ENCODE peak calls at places on chromosomes 4 and X, in nine cellular contexts. B is T-helper 1 cell; T is activated CD8-positive, alpha-beta T cell treated with anti-CD3 and anti-CD28 coated beads, Interleukin-2, amount 10 ng/mL, durations not matched to agents 7 days and 5 days; Q is activated T-cell treated with anti-CD3 and anti-CD28 coated beads for 48 hours; A is foreskin fibroblast; K is astrocyte; D is SW480; R is pancreas; H is left colon. O is an unnamed sample.

GRCh38 chr4:25014965-25015506 is 15.7 kb downstream of the LGI2 start:
- DNase-seq in B (no peak), T (no peak), Q (no peak), A (no peak), K (no peak), D (no peak), R (no peak), H (no peak), O (no peak)

GRCh38 chr4:132123870-132124623 is 1025.0 kb upstream of the PCDH10 start:
- DNase-seq in B (no peak), T (no peak), Q (no peak), A (peak), K (peak), D (no peak), R (no peak), H (no peak), O (no peak)

GRCh38 chrX:21047034-21047455 is 327.2 kb upstream of the CNKSR2 start:
- DNase-seq in B (no peak), T (no peak), Q (no peak), A (no peak), K (no peak), D (no peak), R (no peak), H (no peak), O (no peak)

GRCh38 chrX:9438950-9439494 is 25.8 kb upstream of the TBL1X start:
- DNase-seq in B (no peak), T (no peak), Q (no peak), A (no peak), K (no peak), D (no peak), R (no peak), H (no peak), O (no peak)

GRCh38 chr4:79492148-79492547 is 84.1 kb upstream of the GK2 start:
- DNase-seq in B (no peak), T (no peak), Q (no peak), A (no peak), K (no peak), D (no peak), R (peak), H (no peak), O (no peak)

GRCh38 chr4:76147454-76148141 is 599 bp downstream of the NUP54 start:
- DNase-seq in B (peak), T (peak), Q (peak), A (peak), K (peak), D (peak), R (peak), H (peak), O (peak)

GRCh38 chrX:8849945-8850344 is 48.8 kb upstream of the FAM9A start:
- DNase-seq in B (no peak), T (no peak), Q (no peak), A (no peak), K (no peak), D (peak), R (no peak), H (no peak), O (no peak)

GRCh38 chr4:74284074-74284473 is 24.2 kb upstream of the EPGN start:
- DNase-seq in B (no peak), T (no peak), Q (no peak), A (peak), K (peak), D (no peak), R (no peak), H (no peak), O (peak)

GRCh38 chrX:15786930-15787329 is 3.4 kb upstream of the ZRSR2 start:
- DNase-seq in B (no peak), T (no peak), Q (no peak), A (no peak), K (no peak), D (no peak), R (no peak), H (no peak), O (no peak)

GRCh38 chr4:168844261-168845039 is 165.6 kb downstream of the CBR4 start:
- DNase-seq in B (no peak), T (no peak), Q (no peak), A (no peak), K (peak), D (no peak), R (no peak), H (no peak), O (no peak)

GRCh38 chr4:26081795-26082498 is 167.9 kb downstream of the SMIM20 start:
- DNase-seq in B (no peak), T (no peak), Q (no peak), A (no peak), K (peak), D (peak), R (no peak), H (no peak), O (peak)

GRCh38 chrX:145826466-145826865 is 8.8 kb downstream of the SLITRK2 start:
- DNase-seq in B (no peak), T (no peak), Q (no peak), A (no peak), K (no peak), D (no peak), R (no peak), H (no peak), O (no peak)

GRCh38 chr4:118798658-118799057 is 37.3 kb downstream of the SEC24D start:
- DNase-seq in B (no peak), T (no peak), Q (no peak), A (no peak), K (no peak), D (no peak), R (no peak), H (no peak), O (no peak)

GRCh38 chrX:12777670-12778069 is 13.5 kb upstream of the PRPS2 start:
- DNase-seq in B (no peak), T (no peak), Q (no peak), A (no peak), K (no peak), D (peak), R (no peak), H (no peak), O (no peak)

GRCh38 chrX:11504234-11504633 is 161.5 kb downstream of the ARHGAP6 start:
- DNase-seq in B (no peak), T (no peak), Q (no peak), A (no peak), K (no peak), D (no peak), R (no peak), H (no peak), O (no peak)

GRCh38 chr4:16661813-16662212 is 236.6 kb downstream of the LDB2 start:
- DNase-seq in B (no peak), T (no peak), Q (no peak), A (no peak), K (peak), D (no peak), R (no peak), H (no peak), O (no peak)

GRCh38 chr4:86487738-86488137 is 106.4 kb upstream of the PTPN13 start:
- DNase-seq in B (no peak), T (no peak), Q (no peak), A (no peak), K (no peak), D (no peak), R (no peak), H (no peak), O (no peak)

GRCh38 chrX:39133971-39134370 is 332.7 kb downstream of the MID1IP1 start:
- DNase-seq in B (no peak), T (peak), Q (peak), A (no peak), K (no peak), D (peak), R (no peak), H (no peak), O (no peak)

GRCh38 chr4:12170308-12170707 is 741.6 kb upstream of the HS3ST1 start:
- DNase-seq in B (no peak), T (no peak), Q (no peak), A (no peak), K (no peak), D (no peak), R (no peak), H (no peak), O (no peak)

GRCh38 chrX:39911278-39911897 is 186.4 kb downstream of the BCOR start:
- DNase-seq in B (no peak), T (no peak), Q (no peak), A (no peak), K (no peak), D (no peak), R (no peak), H (no peak), O (no peak)

GRCh38 chrX:135086197-135086854 is 34.0 kb downstream of the ETDB start:
- DNase-seq in B (peak), T (peak), Q (no peak), A (peak), K (peak), D (peak), R (no peak), H (no peak), O (peak)

GRCh38 chrX:110316351-110317078 is 1.4 kb downstream of the AMMECR1 start:
- DNase-seq in B (no peak), T (no peak), Q (no peak), A (no peak), K (no peak), D (peak), R (no peak), H (no peak), O (peak)

GRCh38 chrX:23820235-23820782 is 37.3 kb downstream of the SAT1 start:
- DNase-seq in B (no peak), T (no peak), Q (no peak), A (no peak), K (peak), D (peak), R (no peak), H (no peak), O (no peak)

GRCh38 chr4:6047130-6047673 is 29.0 kb upstream of the C4orf50 start:
- DNase-seq in B (no peak), T (no peak), Q (no peak), A (no peak), K (no peak), D (peak), R (no peak), H (no peak), O (no peak)

GRCh38 chrX:64205735-64206491 is 405 bp upstream of the AMER1 start:
- DNase-seq in B (peak), T (peak), Q (peak), A (peak), K (peak), D (peak), R (peak), H (peak), O (peak)

GRCh38 chr4:105182211-105182610 is 35.5 kb downstream of the TET2 start:
- DNase-seq in B (no peak), T (no peak), Q (no peak), A (no peak), K (no peak), D (no peak), R (no peak), H (no peak), O (no peak)

GRCh38 chr4:137430171-137430570 is 102.1 kb downstream of the PCDH18 start:
- DNase-seq in B (no peak), T (no peak), Q (no peak), A (no peak), K (no peak), D (no peak), R (no peak), H (no peak), O (no peak)

GRCh38 chr4:98670186-98670585 is 11.8 kb upstream of the TSPAN5 start:
- DNase-seq in B (no peak), T (no peak), Q (no peak), A (no peak), K (no peak), D (no peak), R (no peak), H (no peak), O (no peak)